ENCODE peak calls at places on chromosomes 7 and 10, in six cellular contexts. One of them, this sample, is unnamed.

GRCh38 chr7:28224675-28225074 is 44.1 kb upstream of the JAZF1 start:
- DNase-seq in AG04450: no peak
- DNase-seq in esophagus squamous epithelium: no peak
- DNase-seq in dorsolateral prefrontal cortex: no peak
- DNase-seq in colonic mucosa: no peak
- DNase-seq in cardiac muscle cell: no peak
- DNase-seq in this sample: no peak

GRCh38 chr7:116785851-116786250 is 76.5 kb upstream of the CAPZA2 start:
- DNase-seq in AG04450: no peak
- DNase-seq in esophagus squamous epithelium: no peak
- DNase-seq in cardiac muscle cell: no peak
- DNase-seq in colonic mucosa: no peak
- DNase-seq in dorsolateral prefrontal cortex: no peak
- DNase-seq in this sample: no peak

GRCh38 chr10:15738237-15738928 is 18.7 kb upstream of the ITGA8 start:
- DNase-seq in cardiac muscle cell: peak; percentile 77
- DNase-seq in esophagus squamous epithelium: no peak
- DNase-seq in dorsolateral prefrontal cortex: no peak
- DNase-seq in colonic mucosa: no peak
- DNase-seq in AG04450: no peak
- DNase-seq in this sample: no peak

GRCh38 chr7:45689797-45690761 is 115.9 kb downstream of the ADCY1 start:
- DNase-seq in dorsolateral prefrontal cortex: peak; percentile 14
- DNase-seq in colonic mucosa: peak; percentile 14
- DNase-seq in esophagus squamous epithelium: no peak
- DNase-seq in AG04450: no peak
- DNase-seq in cardiac muscle cell: no peak
- DNase-seq in this sample: no peak

GRCh38 chr10:70381491-70382421 is 669 bp downstream of the LRRC20 start:
- DNase-seq in cardiac muscle cell: peak; percentile 44
- DNase-seq in colonic mucosa: peak; percentile 52
- DNase-seq in dorsolateral prefrontal cortex: no peak
- DNase-seq in AG04450: no peak
- DNase-seq in esophagus squamous epithelium: no peak
- DNase-seq in this sample: no peak

GRCh38 chr7:155882596-155882995 is 70.3 kb upstream of the SHH start:
- DNase-seq in dorsolateral prefrontal cortex: no peak
- DNase-seq in colonic mucosa: no peak
- DNase-seq in AG04450: peak; percentile 34
- DNase-seq in cardiac muscle cell: peak; percentile 29
- DNase-seq in esophagus squamous epithelium: no peak
- DNase-seq in this sample: no peak

GRCh38 chr10:14468022-14468421 is 137.3 kb upstream of the FRMD4A start:
- DNase-seq in dorsolateral prefrontal cortex: no peak
- DNase-seq in cardiac muscle cell: no peak
- DNase-seq in colonic mucosa: no peak
- DNase-seq in AG04450: no peak
- DNase-seq in esophagus squamous epithelium: no peak
- DNase-seq in this sample: peak; percentile 59

GRCh38 chr10:112209534-112210200 is 26.1 kb upstream of the GPAM start:
- DNase-seq in esophagus squamous epithelium: no peak
- DNase-seq in colonic mucosa: no peak
- DNase-seq in cardiac muscle cell: no peak
- DNase-seq in dorsolateral prefrontal cortex: no peak
- DNase-seq in AG04450: no peak
- DNase-seq in this sample: no peak

GRCh38 chr10:125448596-125448995 is 234.4 kb downstream of the TEX36 start:
- DNase-seq in cardiac muscle cell: no peak
- DNase-seq in AG04450: no peak
- DNase-seq in dorsolateral prefrontal cortex: no peak
- DNase-seq in esophagus squamous epithelium: no peak
- DNase-seq in colonic mucosa: peak; percentile 47
- DNase-seq in this sample: no peak

GRCh38 chr7:73831656-73832579 is 1.1 kb downstream of the CLDN4 start:
- DNase-seq in dorsolateral prefrontal cortex: no peak
- DNase-seq in cardiac muscle cell: no peak
- DNase-seq in esophagus squamous epithelium: no peak
- DNase-seq in AG04450: no peak
- DNase-seq in colonic mucosa: peak; percentile 89
- DNase-seq in this sample: no peak

GRCh38 chr10:43293677-43294057 is 26.8 kb upstream of the RASGEF1A start:
- DNase-seq in cardiac muscle cell: no peak
- DNase-seq in esophagus squamous epithelium: no peak
- DNase-seq in dorsolateral prefrontal cortex: no peak
- DNase-seq in colonic mucosa: no peak
- DNase-seq in AG04450: no peak
- DNase-seq in this sample: no peak

GRCh38 chr7:134943785-134944400 is 42.4 kb upstream of the AGBL3 start:
- DNase-seq in cardiac muscle cell: peak; percentile 49
- DNase-seq in AG04450: no peak
- DNase-seq in colonic mucosa: no peak
- DNase-seq in esophagus squamous epithelium: no peak
- DNase-seq in dorsolateral prefrontal cortex: no peak
- DNase-seq in this sample: no peak

GRCh38 chr10:107913317-107914294 is 749.1 kb upstream of the SORCS1 start:
- DNase-seq in cardiac muscle cell: peak; percentile 1
- DNase-seq in colonic mucosa: no peak
- DNase-seq in esophagus squamous epithelium: no peak
- DNase-seq in dorsolateral prefrontal cortex: no peak
- DNase-seq in AG04450: no peak
- DNase-seq in this sample: no peak

GRCh38 chr10:107914450-107915276 is 750.2 kb upstream of the SORCS1 start:
- DNase-seq in AG04450: no peak
- DNase-seq in dorsolateral prefrontal cortex: no peak
- DNase-seq in cardiac muscle cell: peak; percentile 14
- DNase-seq in colonic mucosa: peak; percentile 18
- DNase-seq in esophagus squamous epithelium: no peak
- DNase-seq in this sample: no peak

GRCh38 chr10:107918171-107918570 is 753.7 kb upstream of the SORCS1 start:
- DNase-seq in esophagus squamous epithelium: no peak
- DNase-seq in cardiac muscle cell: no peak
- DNase-seq in AG04450: no peak
- DNase-seq in dorsolateral prefrontal cortex: no peak
- DNase-seq in colonic mucosa: no peak
- DNase-seq in this sample: no peak

GRCh38 chr10:107919626-107920235 is 755.2 kb upstream of the SORCS1 start:
- DNase-seq in cardiac muscle cell: no peak
- DNase-seq in dorsolateral prefrontal cortex: no peak
- DNase-seq in colonic mucosa: no peak
- DNase-seq in AG04450: no peak
- DNase-seq in esophagus squamous epithelium: no peak
- DNase-seq in this sample: no peak

DNA sequence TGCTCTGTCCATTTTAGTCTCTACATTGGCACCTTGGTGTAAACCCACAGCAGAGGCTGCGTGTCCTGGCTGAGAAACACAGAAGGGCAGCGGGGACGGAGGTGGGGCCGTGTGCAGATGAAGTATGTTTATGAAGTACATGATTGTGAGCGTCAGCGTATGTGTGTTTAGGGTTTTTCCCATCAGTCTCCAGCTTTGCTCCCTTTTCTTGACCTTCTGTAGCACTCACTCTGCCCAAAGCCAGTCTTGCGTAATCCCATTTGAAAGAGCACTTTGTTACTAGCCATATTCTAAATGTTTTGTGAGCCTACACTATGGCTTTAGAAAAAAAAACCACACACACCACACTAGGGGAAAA is 750.8 kb upstream of the SORCS1 start:
- DNase-seq in cardiac muscle cell: peak; percentile 57
- DNase-seq in esophagus squamous epithelium: no peak
- DNase-seq in AG04450: no peak
- DNase-seq in dorsolateral prefrontal cortex: no peak
- DNase-seq in colonic mucosa: no peak
- DNase-seq in this sample: no peak
- H3K4me3 ChIP-seq in cardiac muscle cell: peak overlapping the region; percentile 57
- H3K4me3 ChIP-seq in esophagus squamous epithelium: no peak overlapping the region
- H3K4me3 ChIP-seq in AG04450: no peak overlapping the region
- H3K4me3 ChIP-seq in dorsolateral prefrontal cortex: peak overlapping the region; percentile 50
- H3K4me3 ChIP-seq in colonic mucosa: peak overlapping the region; percentile 24
- H3K4me3 ChIP-seq in this sample: peak overlapping the region; percentile 45

GRCh38 chr7:100778061-100778621 is 44.7 kb downstream of the ZAN start:
- DNase-seq in esophagus squamous epithelium: no peak
- DNase-seq in cardiac muscle cell: no peak
- DNase-seq in colonic mucosa: no peak
- DNase-seq in AG04450: no peak
- DNase-seq in dorsolateral prefrontal cortex: no peak
- DNase-seq in this sample: no peak

GRCh38 chr7:100768784-100769183 is 35.4 kb downstream of the ZAN start:
- DNase-seq in colonic mucosa: no peak
- DNase-seq in dorsolateral prefrontal cortex: no peak
- DNase-seq in esophagus squamous epithelium: no peak
- DNase-seq in AG04450: no peak
- DNase-seq in cardiac muscle cell: no peak
- DNase-seq in this sample: no peak

GRCh38 chr7:100779359-100779758 is 46.0 kb downstream of the ZAN start:
- DNase-seq in AG04450: no peak
- DNase-seq in esophagus squamous epithelium: no peak
- DNase-seq in cardiac muscle cell: no peak
- DNase-seq in colonic mucosa: no peak
- DNase-seq in dorsolateral prefrontal cortex: no peak
- DNase-seq in this sample: no peak

GRCh38 chr7:100773491-100773890 is 40.1 kb downstream of the ZAN start:
- DNase-seq in colonic mucosa: no peak
- DNase-seq in AG04450: no peak
- DNase-seq in cardiac muscle cell: no peak
- DNase-seq in dorsolateral prefrontal cortex: no peak
- DNase-seq in esophagus squamous epithelium: no peak
- DNase-seq in this sample: no peak
- H3K27me3 ChIP-seq in colonic mucosa: no peaks in the 10 kb centered on the region
- H3K27me3 ChIP-seq in AG04450: peaks cover 23% of the 10 kb centered on the region
- H3K27me3 ChIP-seq in cardiac muscle cell: no peaks in the 10 kb centered on the region
- H3K27me3 ChIP-seq in dorsolateral prefrontal cortex: no peaks in the 10 kb centered on the region
- H3K27me3 ChIP-seq in esophagus squamous epithelium: no peaks in the 10 kb centered on the region
- H3K27me3 ChIP-seq in this sample: peaks cover 3% of the 10 kb centered on the region

DNA sequence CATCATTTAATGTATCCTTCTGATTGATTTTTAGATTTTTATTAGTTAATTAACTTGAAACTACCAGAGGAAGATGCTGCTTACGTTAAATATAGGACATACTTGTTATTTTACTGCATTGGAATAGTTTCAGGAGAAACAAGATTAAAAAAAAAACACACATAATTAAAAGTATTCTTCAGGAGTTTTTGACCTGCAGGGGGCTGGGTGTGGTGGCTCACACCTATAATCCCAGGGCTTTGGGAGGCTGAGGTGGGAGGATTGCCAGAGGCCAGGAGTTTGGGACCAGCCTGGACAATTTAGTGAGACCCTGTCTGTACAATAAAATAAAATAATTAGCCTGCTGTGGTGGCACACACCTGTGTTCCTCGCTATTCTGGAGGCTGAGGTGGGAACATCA is 10.7 kb downstream of the CBLL1 start:
- DNase-seq in esophagus squamous epithelium: no peak
- DNase-seq in colonic mucosa: no peak
- DNase-seq in dorsolateral prefrontal cortex: no peak
- DNase-seq in cardiac muscle cell: no peak
- DNase-seq in AG04450: no peak
- DNase-seq in this sample: no peak
- TF ChIP-seq CTCF in esophagus squamous epithelium: no peak
- TF ChIP-seq CTCF in colonic mucosa: no peak
- TF ChIP-seq CTCF in dorsolateral prefrontal cortex: no peak
- TF ChIP-seq CTCF in cardiac muscle cell: peak; percentile 17
- TF ChIP-seq CTCF in AG04450: peak; percentile 25
- TF ChIP-seq CTCF in this sample: no peak

GRCh38 chr10:3486346-3487065 is 298.5 kb downstream of the KLF6 start:
- DNase-seq in cardiac muscle cell: no peak
- DNase-seq in esophagus squamous epithelium: no peak
- DNase-seq in AG04450: no peak
- DNase-seq in colonic mucosa: peak; percentile 93
- DNase-seq in dorsolateral prefrontal cortex: no peak
- DNase-seq in this sample: peak; percentile 93

GRCh38 chr10:3487228-3487627 is 297.8 kb downstream of the KLF6 start:
- DNase-seq in AG04450: no peak
- DNase-seq in colonic mucosa: no peak
- DNase-seq in cardiac muscle cell: no peak
- DNase-seq in esophagus squamous epithelium: no peak
- DNase-seq in dorsolateral prefrontal cortex: no peak
- DNase-seq in this sample: no peak

GRCh38 chr10:3485287-3485686 is 299.7 kb downstream of the KLF6 start:
- DNase-seq in dorsolateral prefrontal cortex: no peak
- DNase-seq in esophagus squamous epithelium: no peak
- DNase-seq in AG04450: no peak
- DNase-seq in colonic mucosa: no peak
- DNase-seq in cardiac muscle cell: no peak
- DNase-seq in this sample: no peak

GRCh38 chr10:3482200-3482993 is 302.6 kb downstream of the KLF6 start:
- DNase-seq in AG04450: peak; percentile 70
- DNase-seq in esophagus squamous epithelium: no peak
- DNase-seq in dorsolateral prefrontal cortex: no peak
- DNase-seq in cardiac muscle cell: peak; percentile 91
- DNase-seq in colonic mucosa: peak; percentile 76
- DNase-seq in this sample: peak; percentile 96

GRCh38 chr10:3484306-3485187 is 300.5 kb downstream of the KLF6 start:
- DNase-seq in colonic mucosa: no peak
- DNase-seq in cardiac muscle cell: peak; percentile 55
- DNase-seq in AG04450: no peak
- DNase-seq in esophagus squamous epithelium: no peak
- DNase-seq in dorsolateral prefrontal cortex: no peak
- DNase-seq in this sample: no peak
- H3K4me3 ChIP-seq in colonic mucosa: no peak overlapping the region
- H3K4me3 ChIP-seq in cardiac muscle cell: no peak overlapping the region
- H3K4me3 ChIP-seq in AG04450: no peak overlapping the region
- H3K4me3 ChIP-seq in esophagus squamous epithelium: no peak overlapping the region
- H3K4me3 ChIP-seq in dorsolateral prefrontal cortex: no peak overlapping the region
- H3K4me3 ChIP-seq in this sample: no peak overlapping the region

DNA sequence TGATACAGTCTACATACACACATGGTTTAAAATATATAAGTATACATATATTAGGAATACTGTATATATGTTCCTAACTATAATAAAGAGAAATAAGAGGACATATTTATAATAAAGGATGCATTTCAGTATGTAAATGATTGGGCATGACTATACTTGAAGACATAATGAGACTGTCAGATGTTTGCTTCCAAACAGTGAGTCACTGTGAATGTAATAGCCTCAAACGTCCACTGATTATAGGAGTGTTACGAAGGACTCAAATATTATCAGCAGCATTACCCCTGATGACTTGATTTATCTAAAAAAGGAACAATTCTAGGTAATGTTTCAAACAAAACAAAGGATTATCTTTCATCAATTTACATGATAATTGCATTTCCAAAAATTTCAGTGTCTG is 39.9 kb upstream of the NRBF2 start:
- DNase-seq in colonic mucosa: no peak
- DNase-seq in dorsolateral prefrontal cortex: no peak
- DNase-seq in AG04450: no peak
- DNase-seq in cardiac muscle cell: no peak
- DNase-seq in esophagus squamous epithelium: no peak
- DNase-seq in this sample: no peak
- H3K27me3 ChIP-seq in colonic mucosa: no peaks in the 10 kb centered on the region
- H3K27me3 ChIP-seq in dorsolateral prefrontal cortex: no peaks in the 10 kb centered on the region
- H3K27me3 ChIP-seq in AG04450: no peaks in the 10 kb centered on the region
- H3K27me3 ChIP-seq in cardiac muscle cell: no peaks in the 10 kb centered on the region
- H3K27me3 ChIP-seq in esophagus squamous epithelium: no peaks in the 10 kb centered on the region
- H3K27me3 ChIP-seq in this sample: no peaks in the 10 kb centered on the region

GRCh38 chr10:47299989-47300931 is at the start of gene GDF10:
- DNase-seq in AG04450: no peak
- DNase-seq in esophagus squamous epithelium: no peak
- DNase-seq in cardiac muscle cell: peak; percentile 7
- DNase-seq in colonic mucosa: no peak
- DNase-seq in dorsolateral prefrontal cortex: no peak
- DNase-seq in this sample: no peak
- TF ChIP-seq CTCF in AG04450: no peak
- TF ChIP-seq CTCF in esophagus squamous epithelium: no peak
- TF ChIP-seq CTCF in cardiac muscle cell: peak; percentile 24
- TF ChIP-seq CTCF in colonic mucosa: no peak
- TF ChIP-seq CTCF in dorsolateral prefrontal cortex: no peak
- TF ChIP-seq CTCF in this sample: no peak

GRCh38 chr7:43693687-43694398 is 35.5 kb downstream of the COA1 start:
- DNase-seq in dorsolateral prefrontal cortex: no peak
- DNase-seq in cardiac muscle cell: peak; percentile 49
- DNase-seq in esophagus squamous epithelium: no peak
- DNase-seq in AG04450: no peak
- DNase-seq in colonic mucosa: no peak
- DNase-seq in this sample: no peak
- H3K4me3 ChIP-seq in dorsolateral prefrontal cortex: no peak overlapping the region
- H3K4me3 ChIP-seq in cardiac muscle cell: no peak overlapping the region
- H3K4me3 ChIP-seq in esophagus squamous epithelium: no peak overlapping the region
- H3K4me3 ChIP-seq in AG04450: no peak overlapping the region
- H3K4me3 ChIP-seq in colonic mucosa: no peak overlapping the region
- H3K4me3 ChIP-seq in this sample: no peak overlapping the region

This sample was measured in kidney epithelial cell.